ENCODE peak calls at places on chromosome 12, in six cellular contexts. One of them, this sample, is unnamed.

GRCh38 chr12:93670104-93670503 is 7.1 kb upstream of the CRADD start:
- DNase-seq in C1 segment of cervical spinal cord: no peak
- DNase-seq in HuH-7: no peak
- DNase-seq in activated naive CD4-positive, alpha-beta T cell treated with Interleukin-2 at 50 U/mL for 16 hours: no peak
- DNase-seq in neural progenitor cell: no peak
- DNase-seq in putamen: no peak
- DNase-seq in this sample: peak; percentile 52

GRCh38 chr12:3958534-3958933 is 85.3 kb upstream of the PARP11 start:
- DNase-seq in HuH-7: no peak
- DNase-seq in putamen: no peak
- DNase-seq in neural progenitor cell: no peak
- DNase-seq in C1 segment of cervical spinal cord: no peak
- DNase-seq in activated naive CD4-positive, alpha-beta T cell treated with Interleukin-2 at 50 U/mL for 16 hours: no peak
- DNase-seq in this sample: no peak

GRCh38 chr12:93322784-93323183 is 54.9 kb upstream of the NUDT4 start:
- DNase-seq in activated naive CD4-positive, alpha-beta T cell treated with Interleukin-2 at 50 U/mL for 16 hours: no peak
- DNase-seq in C1 segment of cervical spinal cord: no peak
- DNase-seq in HuH-7: no peak
- DNase-seq in putamen: no peak
- DNase-seq in neural progenitor cell: no peak
- DNase-seq in this sample: peak; percentile 84

GRCh38 chr12:107503129-107503850 is 182.3 kb upstream of the PWP1 start:
- DNase-seq in neural progenitor cell: no peak
- DNase-seq in activated naive CD4-positive, alpha-beta T cell treated with Interleukin-2 at 50 U/mL for 16 hours: no peak
- DNase-seq in HuH-7: no peak
- DNase-seq in putamen: no peak
- DNase-seq in C1 segment of cervical spinal cord: no peak
- DNase-seq in this sample: no peak

GRCh38 chr12:4791497-4791896 is 71.3 kb downstream of the GALNT8 start:
- DNase-seq in neural progenitor cell: no peak
- DNase-seq in putamen: no peak
- DNase-seq in HuH-7: no peak
- DNase-seq in C1 segment of cervical spinal cord: no peak
- DNase-seq in activated naive CD4-positive, alpha-beta T cell treated with Interleukin-2 at 50 U/mL for 16 hours: no peak
- DNase-seq in this sample: no peak

GRCh38 chr12:67937822-67938221 is 51.4 kb upstream of the IFNG-AS1 start:
- DNase-seq in C1 segment of cervical spinal cord: no peak
- DNase-seq in HuH-7: no peak
- DNase-seq in activated naive CD4-positive, alpha-beta T cell treated with Interleukin-2 at 50 U/mL for 16 hours: no peak
- DNase-seq in putamen: no peak
- DNase-seq in neural progenitor cell: no peak
- DNase-seq in this sample: no peak

GRCh38 chr12:112798019-112798760 is 6.6 kb downstream of the RPH3A start:
- DNase-seq in putamen: peak; percentile 22
- DNase-seq in HuH-7: no peak
- DNase-seq in neural progenitor cell: no peak
- DNase-seq in activated naive CD4-positive, alpha-beta T cell treated with Interleukin-2 at 50 U/mL for 16 hours: no peak
- DNase-seq in C1 segment of cervical spinal cord: no peak
- DNase-seq in this sample: no peak

GRCh38 chr12:124273630-124274029 is 21.3 kb upstream of the RFLNA start:
- DNase-seq in activated naive CD4-positive, alpha-beta T cell treated with Interleukin-2 at 50 U/mL for 16 hours: no peak
- DNase-seq in neural progenitor cell: no peak
- DNase-seq in C1 segment of cervical spinal cord: no peak
- DNase-seq in putamen: no peak
- DNase-seq in HuH-7: peak; percentile 84
- DNase-seq in this sample: peak; percentile 87

GRCh38 chr12:109951751-109952150 is 44.4 kb downstream of the GIT2 start:
- DNase-seq in activated naive CD4-positive, alpha-beta T cell treated with Interleukin-2 at 50 U/mL for 16 hours: no peak
- DNase-seq in C1 segment of cervical spinal cord: no peak
- DNase-seq in putamen: no peak
- DNase-seq in neural progenitor cell: no peak
- DNase-seq in HuH-7: no peak
- DNase-seq in this sample: peak; percentile 66

GRCh38 chr12:58341791-58342190 is 400.4 kb downstream of the ATP23 start:
- DNase-seq in neural progenitor cell: no peak
- DNase-seq in C1 segment of cervical spinal cord: no peak
- DNase-seq in HuH-7: no peak
- DNase-seq in activated naive CD4-positive, alpha-beta T cell treated with Interleukin-2 at 50 U/mL for 16 hours: no peak
- DNase-seq in putamen: no peak
- DNase-seq in this sample: peak; percentile 22

GRCh38 chr12:1776139-1776975 is 44.0 kb upstream of the LRTM2 start:
- DNase-seq in activated naive CD4-positive, alpha-beta T cell treated with Interleukin-2 at 50 U/mL for 16 hours: no peak
- DNase-seq in HuH-7: no peak
- DNase-seq in C1 segment of cervical spinal cord: no peak
- DNase-seq in putamen: no peak
- DNase-seq in neural progenitor cell: peak; percentile 12
- DNase-seq in this sample: peak; percentile 93

GRCh38 chr12:63319386-63319785 is 168.4 kb upstream of the AVPR1A start:
- DNase-seq in HuH-7: no peak
- DNase-seq in putamen: peak; percentile 27
- DNase-seq in activated naive CD4-positive, alpha-beta T cell treated with Interleukin-2 at 50 U/mL for 16 hours: no peak
- DNase-seq in neural progenitor cell: no peak
- DNase-seq in C1 segment of cervical spinal cord: no peak
- DNase-seq in this sample: peak; percentile 88

GRCh38 chr12:68623984-68624383 is 13.3 kb downstream of the RAP1B start:
- DNase-seq in C1 segment of cervical spinal cord: no peak
- DNase-seq in HuH-7: no peak
- DNase-seq in neural progenitor cell: no peak
- DNase-seq in putamen: no peak
- DNase-seq in activated naive CD4-positive, alpha-beta T cell treated with Interleukin-2 at 50 U/mL for 16 hours: no peak
- DNase-seq in this sample: no peak

GRCh38 chr12:122411537-122411936 is 10.9 kb downstream of the CLIP1 start:
- DNase-seq in neural progenitor cell: no peak
- DNase-seq in C1 segment of cervical spinal cord: no peak
- DNase-seq in HuH-7: no peak
- DNase-seq in activated naive CD4-positive, alpha-beta T cell treated with Interleukin-2 at 50 U/mL for 16 hours: no peak
- DNase-seq in putamen: no peak
- DNase-seq in this sample: no peak

GRCh38 chr12:112001555-112001954 is 11.4 kb downstream of the TMEM116 start:
- DNase-seq in HuH-7: no peak
- DNase-seq in neural progenitor cell: no peak
- DNase-seq in activated naive CD4-positive, alpha-beta T cell treated with Interleukin-2 at 50 U/mL for 16 hours: no peak
- DNase-seq in C1 segment of cervical spinal cord: no peak
- DNase-seq in putamen: no peak
- DNase-seq in this sample: no peak

GRCh38 chr12:94147991-94148840 is at the start of gene PLXNC1:
- DNase-seq in HuH-7: peak; percentile 69
- DNase-seq in activated naive CD4-positive, alpha-beta T cell treated with Interleukin-2 at 50 U/mL for 16 hours: peak; percentile 77
- DNase-seq in C1 segment of cervical spinal cord: peak; percentile 38
- DNase-seq in neural progenitor cell: peak; percentile 81
- DNase-seq in putamen: peak; percentile 49
- DNase-seq in this sample: no peak

GRCh38 chr12:110743571-110744093 is 941 bp upstream of the PPP1CC start:
- DNase-seq in putamen: peak; percentile 57
- DNase-seq in activated naive CD4-positive, alpha-beta T cell treated with Interleukin-2 at 50 U/mL for 16 hours: no peak
- DNase-seq in HuH-7: peak; percentile 34
- DNase-seq in neural progenitor cell: peak; percentile 38
- DNase-seq in C1 segment of cervical spinal cord: peak; percentile 59
- DNase-seq in this sample: no peak

GRCh38 chr12:114476159-114476558 is 70.2 kb upstream of the TBX5 start:
- DNase-seq in activated naive CD4-positive, alpha-beta T cell treated with Interleukin-2 at 50 U/mL for 16 hours: no peak
- DNase-seq in putamen: peak; percentile 5
- DNase-seq in neural progenitor cell: peak; percentile 37
- DNase-seq in C1 segment of cervical spinal cord: no peak
- DNase-seq in HuH-7: no peak
- DNase-seq in this sample: peak; percentile 12

GRCh38 chr12:63782466-63782865 is 2.8 kb downstream of the RXYLT1 start:
- DNase-seq in neural progenitor cell: no peak
- DNase-seq in putamen: no peak
- DNase-seq in HuH-7: no peak
- DNase-seq in C1 segment of cervical spinal cord: no peak
- DNase-seq in activated naive CD4-positive, alpha-beta T cell treated with Interleukin-2 at 50 U/mL for 16 hours: no peak
- DNase-seq in this sample: no peak

GRCh38 chr12:62211510-62211909 is 48.7 kb upstream of the USP15 start:
- DNase-seq in putamen: no peak
- DNase-seq in C1 segment of cervical spinal cord: no peak
- DNase-seq in activated naive CD4-positive, alpha-beta T cell treated with Interleukin-2 at 50 U/mL for 16 hours: no peak
- DNase-seq in neural progenitor cell: no peak
- DNase-seq in HuH-7: no peak
- DNase-seq in this sample: peak; percentile 68

GRCh38 chr12:31749024-31749704 is 20.3 kb upstream of the AMN1 start:
- DNase-seq in HuH-7: peak; percentile 77
- DNase-seq in putamen: peak; percentile 42
- DNase-seq in C1 segment of cervical spinal cord: no peak
- DNase-seq in activated naive CD4-positive, alpha-beta T cell treated with Interleukin-2 at 50 U/mL for 16 hours: peak; percentile 75
- DNase-seq in neural progenitor cell: no peak
- DNase-seq in this sample: peak; percentile 100

GRCh38 chr12:57632369-57632897 is 568 bp downstream of the B4GALNT1 start:
- DNase-seq in HuH-7: peak; percentile 66
- DNase-seq in putamen: no peak
- DNase-seq in C1 segment of cervical spinal cord: no peak
- DNase-seq in neural progenitor cell: peak; percentile 64
- DNase-seq in activated naive CD4-positive, alpha-beta T cell treated with Interleukin-2 at 50 U/mL for 16 hours: peak; percentile 22
- DNase-seq in this sample: no peak

GRCh38 chr12:75744607-75745256 is 233.3 kb upstream of the KRR1 start:
- DNase-seq in neural progenitor cell: no peak
- DNase-seq in C1 segment of cervical spinal cord: no peak
- DNase-seq in HuH-7: no peak
- DNase-seq in activated naive CD4-positive, alpha-beta T cell treated with Interleukin-2 at 50 U/mL for 16 hours: no peak
- DNase-seq in putamen: no peak
- DNase-seq in this sample: no peak

GRCh38 chr12:45587877-45588530 is 141.5 kb upstream of the ARID2 start:
- DNase-seq in activated naive CD4-positive, alpha-beta T cell treated with Interleukin-2 at 50 U/mL for 16 hours: no peak
- DNase-seq in HuH-7: no peak
- DNase-seq in neural progenitor cell: no peak
- DNase-seq in putamen: no peak
- DNase-seq in C1 segment of cervical spinal cord: no peak
- DNase-seq in this sample: peak; percentile 8

GRCh38 chr12:100229036-100229635 is 28.5 kb downstream of the ACTR6 start:
- DNase-seq in C1 segment of cervical spinal cord: no peak
- DNase-seq in neural progenitor cell: no peak
- DNase-seq in HuH-7: no peak
- DNase-seq in putamen: no peak
- DNase-seq in activated naive CD4-positive, alpha-beta T cell treated with Interleukin-2 at 50 U/mL for 16 hours: no peak
- DNase-seq in this sample: peak; percentile 65

GRCh38 chr12:56469007-56469930 is 891 bp downstream of the SPRYD4 start:
- DNase-seq in HuH-7: no peak
- DNase-seq in activated naive CD4-positive, alpha-beta T cell treated with Interleukin-2 at 50 U/mL for 16 hours: peak; percentile 11
- DNase-seq in C1 segment of cervical spinal cord: no peak
- DNase-seq in neural progenitor cell: no peak
- DNase-seq in putamen: no peak
- DNase-seq in this sample: no peak

GRCh38 chr12:100020370-100020769 is 35.6 kb upstream of the ANKS1B start:
- DNase-seq in C1 segment of cervical spinal cord: no peak
- DNase-seq in putamen: no peak
- DNase-seq in HuH-7: no peak
- DNase-seq in activated naive CD4-positive, alpha-beta T cell treated with Interleukin-2 at 50 U/mL for 16 hours: no peak
- DNase-seq in neural progenitor cell: no peak
- DNase-seq in this sample: no peak

GRCh38 chr12:75814856-75815754 is 216.5 kb downstream of the PHLDA1 start:
- DNase-seq in C1 segment of cervical spinal cord: no peak
- DNase-seq in neural progenitor cell: no peak
- DNase-seq in HuH-7: no peak
- DNase-seq in putamen: peak; percentile 60
- DNase-seq in activated naive CD4-positive, alpha-beta T cell treated with Interleukin-2 at 50 U/mL for 16 hours: peak; percentile 13
- DNase-seq in this sample: peak; percentile 90

GRCh38 chr12:44616385-44616784 is 259.7 kb downstream of the NELL2 start:
- DNase-seq in neural progenitor cell: no peak
- DNase-seq in activated naive CD4-positive, alpha-beta T cell treated with Interleukin-2 at 50 U/mL for 16 hours: no peak
- DNase-seq in HuH-7: no peak
- DNase-seq in putamen: no peak
- DNase-seq in C1 segment of cervical spinal cord: no peak
- DNase-seq in this sample: peak; percentile 32

GRCh38 chr12:726281-727140 is 25.9 kb upstream of the WNK1 start:
- DNase-seq in activated naive CD4-positive, alpha-beta T cell treated with Interleukin-2 at 50 U/mL for 16 hours: no peak
- DNase-seq in neural progenitor cell: no peak
- DNase-seq in putamen: no peak
- DNase-seq in HuH-7: no peak
- DNase-seq in C1 segment of cervical spinal cord: no peak
- DNase-seq in this sample: peak; percentile 89

GRCh38 chr12:94582591-94582990 is 67.8 kb downstream of the TMCC3 start:
- DNase-seq in putamen: no peak
- DNase-seq in neural progenitor cell: no peak
- DNase-seq in activated naive CD4-positive, alpha-beta T cell treated with Interleukin-2 at 50 U/mL for 16 hours: no peak
- DNase-seq in C1 segment of cervical spinal cord: no peak
- DNase-seq in HuH-7: no peak
- DNase-seq in this sample: no peak

GRCh38 chr12:12086975-12087692 is 16.4 kb downstream of the BCL2L14 start:
- DNase-seq in putamen: no peak
- DNase-seq in HuH-7: no peak
- DNase-seq in activated naive CD4-positive, alpha-beta T cell treated with Interleukin-2 at 50 U/mL for 16 hours: no peak
- DNase-seq in C1 segment of cervical spinal cord: no peak
- DNase-seq in neural progenitor cell: peak; percentile 33
- DNase-seq in this sample: no peak

GRCh38 chr12:46266382-46266791 is 2.5 kb downstream of the SLC38A1 start:
- DNase-seq in activated naive CD4-positive, alpha-beta T cell treated with Interleukin-2 at 50 U/mL for 16 hours: peak; percentile 36
- DNase-seq in HuH-7: no peak
- DNase-seq in putamen: peak; percentile 34
- DNase-seq in neural progenitor cell: peak; percentile 36
- DNase-seq in C1 segment of cervical spinal cord: no peak
- DNase-seq in this sample: peak; percentile 62

GRCh38 chr12:47102845-47103666 is 23.3 kb upstream of the AMIGO2 start:
- DNase-seq in putamen: no peak
- DNase-seq in activated naive CD4-positive, alpha-beta T cell treated with Interleukin-2 at 50 U/mL for 16 hours: no peak
- DNase-seq in HuH-7: no peak
- DNase-seq in neural progenitor cell: no peak
- DNase-seq in C1 segment of cervical spinal cord: no peak
- DNase-seq in this sample: no peak

GRCh38 chr12:116370004-116370404 is 92.5 kb upstream of the MED13L start:
- DNase-seq in activated naive CD4-positive, alpha-beta T cell treated with Interleukin-2 at 50 U/mL for 16 hours: no peak
- DNase-seq in HuH-7: no peak
- DNase-seq in neural progenitor cell: no peak
- DNase-seq in C1 segment of cervical spinal cord: no peak
- DNase-seq in putamen: no peak
- DNase-seq in this sample: no peak

GRCh38 chr12:4909734-4910501 is at the start of gene KCNA1:
- DNase-seq in neural progenitor cell: peak; percentile 68
- DNase-seq in HuH-7: no peak
- DNase-seq in putamen: peak; percentile 40
- DNase-seq in activated naive CD4-positive, alpha-beta T cell treated with Interleukin-2 at 50 U/mL for 16 hours: no peak
- DNase-seq in C1 segment of cervical spinal cord: no peak
- DNase-seq in this sample: no peak

GRCh38 chr12:124308741-124309140 is 13.8 kb downstream of the RFLNA start:
- DNase-seq in putamen: no peak
- DNase-seq in activated naive CD4-positive, alpha-beta T cell treated with Interleukin-2 at 50 U/mL for 16 hours: no peak
- DNase-seq in neural progenitor cell: no peak
- DNase-seq in HuH-7: no peak
- DNase-seq in C1 segment of cervical spinal cord: no peak
- DNase-seq in this sample: no peak